ENCODE peak calls at places on chromosomes 11 and 22, in five cellular contexts. R is naive thymus-derived CD4-positive, alpha-beta T cell; Q is HepG2; H is lower lobe of right lung; G is heart right ventricle. U is an unnamed sample.
A peak's percentile ranks its signal among the peaks of the same experiment; 100 is the strongest.

GRCh38 chr11:119306373-119306890 is 10.5 kb downstream of the MCAM start:
- DNase-seq in H (no peak), G (no peak), R (no peak), Q (no peak), U (no peak)

GRCh38 chr22:22884010-22884887 is 3.4 kb upstream of the IGLL5 start:
- DNase-seq in Q (peak; percentile 42), R (peak; percentile 39), G (no peak), H (no peak), U (peak; percentile 48)

GRCh38 chr11:8638300-8638699 is 44.2 kb downstream of the TRIM66 start:
- DNase-seq in R (no peak), H (no peak), G (no peak), Q (no peak), U (no peak)

GRCh38 chr11:102846292-102846691 is 2.9 kb upstream of the MMP3 start:
- DNase-seq in H (no peak), R (no peak), G (no peak), Q (no peak), U (no peak)

GRCh38 chr22:50705219-50705691 is 32.6 kb downstream of the SHANK3 start:
- DNase-seq in Q (no peak), R (no peak), G (peak; percentile 49), H (peak; percentile 52), U (no peak)

GRCh38 chr22:20422965-20423635 is 14.5 kb downstream of the SCARF2 start:
- DNase-seq in H (peak; percentile 48), Q (no peak), G (peak; percentile 86), R (no peak), U (peak; percentile 90)

GRCh38 chr11:11265320-11265719 is 87.7 kb downstream of the CSNK2A3 start:
- DNase-seq in G (no peak), Q (no peak), R (no peak), H (no peak), U (no peak)

GRCh38 chr11:85682330-85683305 is 3.4 kb downstream of the CCDC89 start:
- DNase-seq in H (peak; percentile 80), Q (no peak), G (peak; percentile 84), R (peak; percentile 40), U (no peak)

GRCh38 chr11:33376331-33377099 is 119.3 kb downstream of the HIPK3 start:
- DNase-seq in H (no peak), R (no peak), G (peak; percentile 19), Q (no peak), U (peak; percentile 26)

GRCh38 chr11:118660646-118661424 is 18.6 kb downstream of the TREH start:
- DNase-seq in R (no peak), G (no peak), H (no peak), Q (peak; percentile 24), U (no peak)

GRCh38 chr22:16958475-16958874 is 49.5 kb downstream of the GAB4 start:
- DNase-seq in G (no peak), H (no peak), Q (no peak), R (no peak), U (no peak)

GRCh38 chr11:57778318-57779037 is 16.9 kb downstream of the CTNND1 start:
- DNase-seq in H (peak; percentile 93), Q (peak; percentile 99), R (no peak), G (peak; percentile 88), U (peak; percentile 96)

GRCh38 chr11:104104201-104104600 is 59.7 kb downstream of the PDGFD start:
- DNase-seq in H (no peak), G (no peak), Q (no peak), R (no peak), U (no peak)

GRCh38 chr22:39208013-39208680 is 36.6 kb downstream of the PDGFB start:
- DNase-seq in G (no peak), Q (no peak), R (no peak), H (peak; percentile 24), U (no peak)

GRCh38 chr11:12073436-12073835 is 37.0 kb upstream of the MICAL2 start:
- DNase-seq in R (no peak), H (no peak), Q (no peak), G (no peak), U (no peak)

GRCh38 chr11:102186836-102187235 is 76.6 kb downstream of the YAP1 start:
- DNase-seq in G (no peak), R (no peak), H (no peak), Q (peak; percentile 90), U (no peak)

GRCh38 chr11:68406318-68407313 is 53.9 kb upstream of the PPP6R3 start:
- DNase-seq in H (peak; percentile 67), Q (peak; percentile 38), G (no peak), R (no peak), U (no peak)

GRCh38 chr11:6323291-6323905 is 3.1 kb upstream of the CAVIN3 start:
- DNase-seq in H (no peak), G (no peak), R (no peak), Q (no peak), U (no peak)

GRCh38 chr11:20208622-20209090 is 48.4 kb upstream of the DBX1 start:
- DNase-seq in R (no peak), H (no peak), Q (no peak), G (no peak), U (no peak)

GRCh38 chr11:129951201-129951882 is 51.3 kb downstream of the PRDM10 start:
- DNase-seq in G (no peak), R (no peak), Q (no peak), H (no peak), U (no peak)

GRCh38 chr11:122512688-122513087 is 142.8 kb upstream of the UBASH3B start:
- DNase-seq in H (no peak), G (no peak), R (no peak), Q (no peak), U (no peak)

GRCh38 chr11:83971063-83971462 is 684.9 kb upstream of the CCDC90B start:
- DNase-seq in Q (no peak), H (no peak), G (no peak), R (no peak), U (no peak)

GRCh38 chr22:37918580-37919274 is 12.6 kb downstream of the MICALL1 start:
- DNase-seq in Q (no peak), R (no peak), G (no peak), H (no peak), U (no peak)

DNA sequence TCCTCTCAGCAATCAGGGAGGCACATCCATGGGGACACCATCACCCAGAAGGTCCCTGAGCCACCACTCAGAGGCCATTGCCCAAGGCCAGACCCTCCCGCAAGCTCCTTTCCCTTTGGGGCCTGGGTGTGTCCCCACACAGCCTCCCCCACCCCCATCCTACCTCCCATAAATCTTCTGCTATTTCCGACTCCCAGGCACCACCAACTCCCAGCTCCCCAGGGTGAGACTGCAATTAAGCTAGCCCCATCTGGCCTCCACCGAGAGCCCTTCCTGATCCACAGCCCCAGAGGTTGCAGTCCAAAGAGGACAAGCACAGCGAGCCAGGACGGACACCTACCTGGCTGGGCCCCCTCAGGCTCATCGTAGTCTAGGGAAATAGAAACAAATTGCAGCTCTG is 6.3 kb downstream of the ARHGAP1 start:
- DNase-seq in H (no peak), R (no peak), Q (no peak), G (no peak), U (no peak)
- H3K4me3 ChIP-seq in H (no peak overlapping the region), R (no peak overlapping the region), Q (no peak overlapping the region), G (no peak overlapping the region), U (no peak overlapping the region)

GRCh38 chr11:31798057-31799035 is 12.8 kb downstream of the PAX6 start:
- DNase-seq in R (no peak), H (no peak), G (no peak), Q (no peak), U (no peak)
- H3K27me3 ChIP-seq in R (peaks cover 31% of the 10 kb centered on the region), H (peaks cover 85% of the 10 kb centered on the region), G (peaks cover 96% of the 10 kb centered on the region), Q (no peaks in the 10 kb centered on the region), U (no peaks in the 10 kb centered on the region)

DNA sequence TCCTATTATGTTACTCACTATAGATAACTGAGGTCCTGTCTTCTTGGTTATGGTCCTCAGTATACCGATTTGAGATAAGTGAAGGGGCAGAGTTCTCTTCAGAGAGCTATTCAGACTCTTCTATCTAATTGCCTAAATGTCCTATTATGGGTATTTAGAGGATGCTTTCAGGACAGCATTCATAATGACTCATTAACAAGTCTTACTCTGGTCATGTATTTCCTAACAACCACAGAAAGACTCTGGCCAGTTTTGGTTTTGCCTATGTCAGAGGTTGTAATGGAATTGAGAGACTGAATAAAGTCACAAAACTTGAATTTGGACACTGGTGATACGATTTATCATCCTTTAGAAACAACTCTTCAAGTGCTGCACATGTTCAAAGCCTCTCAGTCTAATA is 1233.0 kb downstream of the JRKL start:
- DNase-seq in Q (no peak), G (no peak), R (no peak), H (no peak), U (no peak)
- H3K9me3 ChIP-seq in Q (peaks cover 10% of the 10 kb centered on the region), G (no peaks in the 10 kb centered on the region), R (no peaks in the 10 kb centered on the region), H (no peaks in the 10 kb centered on the region), U (no peaks in the 10 kb centered on the region)

GRCh38 chr11:79412761-79413160 is 28.1 kb downstream of the TENM4 start:
- DNase-seq in H (no peak), R (no peak), G (no peak), Q (no peak), U (no peak)

GRCh38 chr11:79413258-79413657 is 27.6 kb downstream of the TENM4 start:
- DNase-seq in G (peak; percentile 82), R (no peak), H (no peak), Q (no peak), U (peak; percentile 87)

GRCh38 chr11:79415912-79416311 is 24.9 kb downstream of the TENM4 start:
- DNase-seq in H (no peak), Q (no peak), R (no peak), G (no peak), U (no peak)

GRCh38 chr11:79415411-79415810 is 25.4 kb downstream of the TENM4 start:
- DNase-seq in R (no peak), Q (no peak), H (no peak), G (no peak), U (no peak)

DNA sequence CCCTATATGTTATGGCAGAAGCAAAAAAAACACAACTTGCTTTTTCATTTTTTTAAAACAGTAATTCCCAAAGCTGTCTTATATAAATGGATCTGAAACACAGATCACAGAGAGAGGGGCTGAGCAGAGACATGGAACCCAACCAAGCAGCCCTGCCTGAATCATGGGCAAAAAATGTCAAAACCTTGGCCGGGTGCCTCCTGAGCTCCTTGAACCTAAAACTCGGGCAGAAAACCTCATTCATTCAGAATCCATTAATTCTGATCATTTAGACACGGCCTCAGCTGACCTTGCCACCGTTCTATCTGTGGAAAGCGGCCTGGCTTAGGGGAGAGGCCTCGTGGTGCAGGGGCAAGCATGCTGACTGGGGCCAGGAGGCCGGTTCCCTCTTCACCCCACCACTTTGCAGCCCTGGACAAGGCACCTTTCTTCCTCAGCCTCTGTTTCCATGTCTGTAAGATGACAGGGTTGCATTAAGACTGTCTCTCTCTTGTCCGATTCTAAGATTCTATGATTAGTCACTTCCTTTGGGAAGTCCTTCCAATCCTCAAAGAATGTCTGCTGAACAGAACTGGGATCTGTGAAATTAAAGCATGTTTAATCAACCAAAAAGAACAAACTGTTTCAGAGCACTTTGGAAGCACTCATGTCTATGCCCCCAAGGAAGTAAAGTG is 26.0 kb downstream of the TENM4 start:
- DNase-seq in H (no peak), G (no peak), R (no peak), Q (no peak), U (peak; percentile 64)
- H3K4me3 ChIP-seq in H (no peak overlapping the region), G (no peak overlapping the region), R (no peak overlapping the region), Q (no peak overlapping the region), U (no peak overlapping the region)

U was measured in MG63.